ENCODE peak calls at places on chromosomes 13 and 19, in four cellular contexts. Q, D, L and H are unnamed samples.

GRCh38 chr13:73141292-73141771 is 82.5 kb downstream of the KLF5 start:
- DNase-seq in Q (no peak), D (peak), L (no peak), H (no peak)

GRCh38 chr13:50228527-50228926 is 213.3 kb downstream of the KCNRG start:
- DNase-seq in Q (no peak), D (no peak), L (no peak), H (no peak)

GRCh38 chr13:108961542-108962125 is 332.2 kb downstream of the MYO16 start:
- DNase-seq in Q (peak), D (peak), L (no peak), H (no peak)

GRCh38 chr13:67224148-67224846 is 5.8 kb downstream of the PCDH9 start:
- DNase-seq in Q (peak), D (peak), L (peak), H (peak)

GRCh38 chr19:13089139-13089856 is 13.4 kb downstream of the LYL1 start:
- DNase-seq in Q (no peak), D (no peak), L (no peak), H (no peak)

GRCh38 chr19:17757125-17757524 is 5.8 kb downstream of the FCHO1 start:
- DNase-seq in Q (peak), D (peak), L (no peak), H (peak)

GRCh38 chr19:12801466-12802266 is at the start of the genes PRDX2 and THSD8:
- DNase-seq in Q (peak), D (peak), L (peak), H (peak)

GRCh38 chr19:50893047-50893737 is 18.0 kb downstream of the KLK4 start:
- DNase-seq in Q (no peak), D (no peak), L (no peak), H (no peak)

GRCh38 chr19:43628646-43629326 is 9.4 kb upstream of the ZNF428 start:
- DNase-seq in Q (no peak), D (no peak), L (no peak), H (no peak)

GRCh38 chr19:10289167-10289835 is 451 bp upstream of the ICAM5 start:
- DNase-seq in Q (peak), D (no peak), L (peak), H (no peak)

GRCh38 chr19:33998739-33999345 is 173.5 kb upstream of the LSM14A start:
- DNase-seq in Q (peak), D (peak), L (no peak), H (no peak)

GRCh38 chr13:27170521-27171243 is 929 bp downstream of the USP12 start:
- DNase-seq in Q (no peak), D (peak), L (peak), H (peak)

GRCh38 chr13:67230774-67231480 is 791 bp upstream of the PCDH9 start:
- DNase-seq in Q (peak), D (peak), L (peak), H (peak)

GRCh38 chr19:44974809-44975347 is 19.7 kb downstream of the CLPTM1 start:
- DNase-seq in Q (no peak), D (no peak), L (no peak), H (no peak)

GRCh38 chr19:49109569-49110233 is 4.5 kb upstream of the LIN7B start:
- DNase-seq in Q (no peak), D (no peak), L (no peak), H (no peak)

GRCh38 chr19:43809762-43810696 is 7.8 kb upstream of the LYPD5 start:
- DNase-seq in Q (peak), D (peak), L (no peak), H (peak)

GRCh38 chr19:47507031-47507430 is 7.8 kb downstream of the NAPA start:
- DNase-seq in Q (no peak), D (no peak), L (no peak), H (peak)

GRCh38 chr13:25109341-25109740 is 13.4 kb downstream of the PABPC3 start:
- DNase-seq in Q (no peak), D (no peak), L (no peak), H (no peak)
- H3K4me3 ChIP-seq in Q (no peak), D (no peak), L (no peak), H (no peak)

DNA sequence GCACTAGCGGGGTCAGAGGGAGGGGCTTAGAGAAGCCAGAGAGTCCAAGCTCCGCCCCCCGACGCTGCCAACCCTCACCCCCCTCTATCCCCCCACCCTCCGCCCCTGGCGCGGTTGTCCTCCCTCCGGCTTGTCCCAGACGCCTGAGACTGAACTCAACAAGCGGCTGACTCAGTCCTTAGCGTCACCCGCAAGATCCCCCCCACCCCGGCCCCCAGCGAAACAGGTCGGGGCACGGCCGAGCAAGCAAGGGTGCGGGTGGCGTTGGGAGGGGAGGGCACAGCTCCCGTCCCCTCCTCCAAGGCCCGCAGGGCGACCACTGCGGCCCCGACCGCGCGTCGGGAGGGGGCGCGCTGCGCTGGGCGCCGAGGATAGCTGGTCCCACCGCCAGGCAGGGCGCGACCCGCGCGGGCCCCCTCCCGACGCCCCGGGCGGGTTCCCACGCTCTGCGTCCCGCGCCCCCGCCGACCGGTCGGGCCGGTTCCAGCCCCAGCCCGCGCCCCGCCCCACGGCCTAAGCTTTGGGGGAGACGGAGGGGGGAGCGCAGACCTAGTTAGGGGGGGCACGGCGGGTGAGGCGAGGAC is 5.3 kb downstream of the NOTCH3 start:
- DNase-seq in Q (peak), D (peak), L (peak), H (peak)
- H3K4me3 ChIP-seq in Q (peak), D (peak), L (peak), H (peak)

GRCh38 chr13:33544308-33544707 is 258.8 kb upstream of the STARD13 start:
- DNase-seq in Q (no peak), D (no peak), L (no peak), H (no peak)
- H3K4me3 ChIP-seq in Q (no peak), D (no peak), L (peak), H (no peak)

GRCh38 chr19:1156305-1156801 is 17.7 kb downstream of the SBNO2 start:
- DNase-seq in Q (peak), D (peak), L (no peak), H (no peak)

GRCh38 chr19:1153891-1154730 is 20.0 kb downstream of the SBNO2 start:
- DNase-seq in Q (no peak), D (no peak), L (no peak), H (no peak)

GRCh38 chr19:1156830-1157615 is 17.0 kb downstream of the SBNO2 start:
- DNase-seq in Q (no peak), D (no peak), L (no peak), H (no peak)

GRCh38 chr19:1155352-1156304 is 18.4 kb downstream of the SBNO2 start:
- DNase-seq in Q (peak), D (peak), L (no peak), H (no peak)

GRCh38 chr19:1154731-1155351 is 19.2 kb downstream of the SBNO2 start:
- DNase-seq in Q (peak), D (peak), L (peak), H (peak)
- H3K4me3 ChIP-seq in Q (peak), D (peak), L (peak), H (peak)

GRCh38 chr13:57629821-57630235 is 1.7 kb upstream of the PCDH17 start:
- DNase-seq in Q (peak), D (peak), L (peak), H (no peak)

GRCh38 chr13:57632276-57633140 is 964 bp downstream of the PCDH17 start:
- DNase-seq in Q (no peak), D (no peak), L (peak), H (no peak)

GRCh38 chr13:57630661-57631606 is 610 bp upstream of the PCDH17 start:
- DNase-seq in Q (no peak), D (no peak), L (no peak), H (no peak)

GRCh38 chr13:57633141-57633949 is 1.8 kb downstream of the PCDH17 start:
- DNase-seq in Q (no peak), D (no peak), L (peak), H (no peak)

GRCh38 chr13:57631607-57632275 is at the start of gene PCDH17:
- DNase-seq in Q (peak), D (peak), L (peak), H (no peak)
- H3K4me3 ChIP-seq in Q (peak), D (peak), L (peak), H (peak)

GRCh38 chr13:99307247-99307646 is at the start of gene GPR183:
- DNase-seq in Q (no peak), D (no peak), L (no peak), H (no peak)
- H3K4me3 ChIP-seq in Q (no peak), D (no peak), L (peak), H (no peak)

DNA sequence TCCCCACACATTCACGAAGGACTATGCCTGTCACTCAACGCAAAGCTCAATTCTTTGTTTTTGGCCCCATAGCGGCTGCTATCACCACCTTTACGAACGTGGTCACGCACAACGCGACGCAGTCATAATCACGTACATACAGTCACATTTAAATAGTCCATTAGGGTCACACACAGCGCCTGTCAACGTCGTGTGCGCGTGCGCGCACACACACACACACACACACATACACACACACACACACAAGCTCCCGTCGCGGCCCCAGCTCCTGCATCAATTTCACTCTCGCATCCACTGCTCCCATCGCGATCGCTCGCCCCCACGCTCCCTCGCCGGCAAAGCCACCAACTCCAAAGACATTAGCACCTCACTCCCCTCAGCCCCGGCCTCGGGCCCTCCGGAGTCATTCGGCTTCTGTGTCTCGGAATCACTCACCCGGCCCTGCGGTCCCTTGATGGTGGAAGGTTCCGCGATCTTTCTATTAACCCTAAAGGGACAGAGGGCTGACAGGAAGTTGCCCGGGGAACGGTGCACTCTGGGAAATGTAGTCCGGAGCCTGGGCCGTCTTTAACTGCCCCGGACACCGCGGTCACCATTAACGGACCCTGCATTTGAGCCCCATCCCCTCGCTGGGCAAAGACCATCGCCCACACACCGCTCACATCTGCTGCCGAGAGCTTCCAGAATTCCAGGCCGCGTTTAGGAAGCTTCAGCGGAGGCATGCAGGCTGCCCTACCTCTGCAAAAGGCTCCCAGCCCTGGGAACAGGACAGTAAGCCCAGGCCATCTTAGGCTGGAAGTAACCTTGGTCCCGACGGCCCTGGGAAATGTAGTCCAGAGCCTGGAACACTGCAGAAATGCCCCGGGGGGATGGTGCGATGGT is at the start of gene ZNF790:
- DNase-seq in Q (peak), D (peak), L (peak), H (peak)
- H3K4me3 ChIP-seq in Q (peak), D (peak), L (peak), H (peak)